ENCODE peak calls at places on chromosomes 5 and 9, in six cellular contexts. J is Calu3, W is ovary, A is NCI-H1092 treated with DMSO at 0.1 percent for 48 hours, S is GM04504, N is heart left ventricle. V is an unnamed sample.

GRCh38 chr5:133081036-133081435 is 29.2 kb downstream of the HSPA4 start:
- DNase-seq in J (no peak), S (no peak), N (no peak), A (no peak), W (no peak), V (no peak)

GRCh38 chr9:8723195-8723594 is 923.6 kb upstream of the DMAC1 start:
- DNase-seq in J (no peak), S (no peak), W (no peak), N (no peak), A (no peak), V (no peak)

GRCh38 chr5:125083932-125084331 is 337.5 kb upstream of the ZNF608 start:
- DNase-seq in A (no peak), J (no peak), N (no peak), S (peak), W (no peak), V (no peak)

GRCh38 chr9:131656356-131657030 is 83.4 kb downstream of the RAPGEF1 start:
- DNase-seq in N (peak), J (no peak), W (no peak), A (no peak), S (no peak), V (peak)

GRCh38 chr9:15104826-15105420 is 194.7 kb upstream of the FREM1 start:
- DNase-seq in J (peak), S (peak), N (peak), A (peak), W (no peak), V (no peak)

GRCh38 chr5:114857951-114858401 is 311.7 kb downstream of the TRIM36 start:
- DNase-seq in W (no peak), A (no peak), S (no peak), J (no peak), N (no peak), V (no peak)

GRCh38 chr5:143516249-143516648 is 112.8 kb upstream of the NR3C1 start:
- DNase-seq in N (no peak), A (no peak), S (no peak), J (no peak), W (no peak), V (no peak)

GRCh38 chr9:117414220-117414905 is 494 bp downstream of the ASTN2 start:
- DNase-seq in A (peak), N (no peak), S (no peak), W (peak), J (peak), V (no peak)

GRCh38 chr5:89878733-89879132 is 530.8 kb downstream of the CETN3 start:
- DNase-seq in S (no peak), N (no peak), W (no peak), A (no peak), J (no peak), V (no peak)

GRCh38 chr9:16705121-16705604 is 165.3 kb downstream of the BNC2 start:
- DNase-seq in S (peak), W (peak), J (peak), N (peak), A (peak), V (peak)

V was measured in mesenteric fat pad.